ENCODE peak calls at places on chromosomes 11 and 22, in ten cellular contexts. C is HCT116; F is choroid plexus epithelial cell; G is CD4-positive, alpha-beta T cell; Q is CD8-positive, alpha-beta T cell; M is tibial artery; U is AG10803; L is progenitor cell of endocrine pancreas; Y is tibial nerve; Z is endodermal cell. J is an unnamed sample.

GRCh38 chr11:117414724-117415123 is 87.1 kb downstream of the CEP164 start:
- DNase-seq in Z (peak; percentile 25), G (no peak), Q (no peak), F (no peak), M (no peak), Y (no peak), L (no peak), U (no peak), C (no peak), J (no peak)

GRCh38 chr11:3905080-3905953 is 49.9 kb downstream of the STIM1 start:
- DNase-seq in Y (peak; percentile 50), C (peak; percentile 34), L (no peak), G (peak; percentile 50), Q (peak; percentile 46), U (peak; percentile 98), M (no peak), Z (no peak), F (peak; percentile 91), J (peak; percentile 44)

GRCh38 chr11:102763440-102763839 is 17.0 kb downstream of the MMP10 start:
- DNase-seq in U (no peak), Z (no peak), C (no peak), Y (no peak), M (no peak), G (no peak), F (no peak), Q (no peak), L (no peak), J (no peak)

GRCh38 chr11:23577296-23577695 is 717.0 kb upstream of the CCDC179 start:
- DNase-seq in F (no peak), C (no peak), G (no peak), Q (no peak), U (no peak), Y (no peak), M (no peak), Z (no peak), L (no peak), J (no peak)

GRCh38 chr22:28570697-28571373 is 108.8 kb downstream of the TTC28 start:
- DNase-seq in Z (no peak), Y (no peak), G (no peak), C (no peak), F (peak; percentile 32), Q (no peak), U (no peak), L (no peak), M (no peak), J (no peak)

GRCh38 chr22:40276877-40277823 is 69.2 kb upstream of the ADSL start:
- DNase-seq in L (no peak), G (no peak), Y (peak; percentile 63), C (no peak), F (peak; percentile 64), Z (no peak), M (peak; percentile 73), Q (no peak), U (peak; percentile 45), J (no peak)

GRCh38 chr11:94876645-94877445 is 96.5 kb downstream of the CWC15 start:
- DNase-seq in Q (peak; percentile 37), G (peak; percentile 10), Z (peak; percentile 41), L (no peak), F (peak; percentile 99), C (peak; percentile 72), U (peak; percentile 93), M (peak; percentile 87), Y (peak; percentile 72), J (peak; percentile 87)

GRCh38 chr11:129163714-129164164 is 28.4 kb downstream of the ARHGAP32 start:
- DNase-seq in Z (no peak), G (no peak), L (no peak), Y (no peak), M (no peak), F (no peak), Q (no peak), U (no peak), C (no peak), J (no peak)

GRCh38 chr22:50002791-50003190 is 9.8 kb downstream of the IL17REL start:
- DNase-seq in Q (no peak), G (no peak), L (no peak), U (peak; percentile 5), M (peak; percentile 51), F (no peak), C (no peak), Y (no peak), Z (no peak), J (no peak)

GRCh38 chr22:50000587-50001387 is 11.8 kb downstream of the IL17REL start:
- DNase-seq in Q (no peak), C (no peak), F (no peak), L (peak; percentile 9), G (no peak), U (no peak), Y (no peak), Z (peak; percentile 47), M (peak; percentile 52), J (no peak)

GRCh38 chr22:49999901-50000586 is 12.5 kb downstream of the IL17REL start:
- DNase-seq in L (peak; percentile 10), Z (peak; percentile 65), G (no peak), F (no peak), U (no peak), M (peak; percentile 63), C (no peak), Y (no peak), Q (no peak), J (no peak)

GRCh38 chr22:49999063-49999900 is 13.3 kb downstream of the IL17REL start:
- DNase-seq in C (no peak), G (no peak), L (peak; percentile 36), F (no peak), Y (no peak), U (no peak), Z (peak; percentile 92), M (peak; percentile 53), Q (no peak), J (no peak)

DNA sequence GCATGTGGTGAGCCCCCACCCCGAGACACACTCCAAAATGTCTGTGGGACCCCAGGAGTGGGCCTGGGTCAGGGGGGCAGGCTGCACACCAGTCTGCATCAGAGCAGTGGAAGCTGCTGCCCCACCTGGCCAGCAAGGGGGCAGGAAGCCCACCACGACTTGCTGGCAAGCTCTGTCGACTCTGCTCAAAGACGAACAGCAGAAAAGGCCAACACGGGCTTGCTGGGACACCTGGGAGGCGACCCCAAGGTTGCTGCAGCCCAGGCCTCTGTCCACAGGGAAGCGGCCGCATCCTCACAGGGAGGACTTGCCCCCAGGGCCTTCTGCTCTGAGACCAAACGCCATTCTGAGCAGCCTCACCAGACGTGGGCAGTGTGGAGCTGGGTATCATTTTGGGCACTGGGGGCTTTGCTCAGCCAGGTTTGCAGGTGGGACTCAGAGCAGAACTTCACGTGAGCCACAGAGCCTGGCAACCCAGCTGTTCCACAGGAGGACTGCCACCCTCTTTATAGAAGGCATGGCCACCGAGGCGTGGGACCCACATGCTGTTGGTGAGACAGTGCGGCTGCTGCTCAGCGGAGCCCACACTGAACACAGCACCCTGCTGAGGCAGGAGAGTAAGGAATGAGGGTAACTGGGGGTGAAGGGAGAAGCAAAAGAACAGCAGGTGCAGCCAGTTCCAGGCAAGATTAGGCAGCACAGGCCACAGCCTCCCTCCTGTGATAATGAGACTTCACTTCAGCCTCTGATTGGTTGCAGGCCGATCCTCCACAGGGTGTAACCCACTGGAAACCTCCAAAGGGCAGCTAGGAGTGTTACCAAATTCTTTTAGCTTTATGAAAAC is 11.0 kb downstream of the IL17REL start:
- DNase-seq in U (no peak), Q (no peak), M (peak; percentile 60), Y (no peak), C (no peak), G (no peak), L (no peak), F (no peak), Z (peak; percentile 45), J (no peak)
- TF ChIP-seq CTCF in U (no peak), Q (no peak), M (no peak), Y (no peak), C (no peak), G (no peak), L (no peak), F (no peak), Z (peak; percentile 30), J (no peak)

GRCh38 chr22:22662095-22662494 is 17.7 kb downstream of the GGTLC2 start:
- DNase-seq in U (no peak), F (no peak), Y (no peak), M (no peak), Q (no peak), L (no peak), C (no peak), Z (no peak), G (no peak), J (no peak)

GRCh38 chr22:22666307-22667091 is 22.1 kb downstream of the GGTLC2 start:
- DNase-seq in F (peak; percentile 65), U (peak; percentile 9), Q (no peak), Y (no peak), L (peak; percentile 34), Z (peak; percentile 87), M (no peak), C (no peak), G (no peak), J (peak; percentile 8)

GRCh38 chr22:22657712-22658111 is 13.3 kb downstream of the GGTLC2 start:
- DNase-seq in Q (no peak), L (no peak), Y (no peak), Z (no peak), F (no peak), U (no peak), C (no peak), M (no peak), G (no peak), J (no peak)

GRCh38 chr22:22663861-22664800 is 19.7 kb downstream of the GGTLC2 start:
- DNase-seq in L (no peak), M (no peak), F (peak; percentile 10), Q (no peak), C (no peak), Y (no peak), G (no peak), U (no peak), Z (no peak), J (no peak)

DNA sequence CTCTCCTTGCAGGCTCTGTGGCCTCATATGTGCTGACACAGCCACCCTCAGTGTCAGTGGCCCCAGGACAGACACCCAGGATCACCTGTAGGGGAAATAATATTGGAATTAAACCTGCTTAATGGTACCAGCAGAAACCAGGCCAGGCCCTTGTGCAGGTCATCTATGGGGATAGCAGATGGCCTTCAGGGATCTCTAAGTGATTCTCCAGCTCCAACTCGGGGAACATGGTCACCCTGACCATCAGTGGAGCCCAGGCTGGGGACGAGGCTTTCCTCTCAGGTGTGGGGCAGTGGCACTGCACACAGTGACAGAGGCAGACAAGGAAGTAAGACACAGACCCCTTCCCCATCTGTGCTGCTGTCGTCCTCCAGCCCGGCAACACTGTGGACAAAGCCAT is 16.9 kb downstream of the GGTLC2 start:
- DNase-seq in G (no peak), F (no peak), Q (no peak), Z (no peak), L (no peak), Y (no peak), C (no peak), U (no peak), M (no peak), J (no peak)
- TF ChIP-seq CTCF in G (no peak), F (no peak), Q (no peak), Z (no peak), L (no peak), Y (no peak), C (no peak), U (no peak), M (no peak), J (no peak)

DNA sequence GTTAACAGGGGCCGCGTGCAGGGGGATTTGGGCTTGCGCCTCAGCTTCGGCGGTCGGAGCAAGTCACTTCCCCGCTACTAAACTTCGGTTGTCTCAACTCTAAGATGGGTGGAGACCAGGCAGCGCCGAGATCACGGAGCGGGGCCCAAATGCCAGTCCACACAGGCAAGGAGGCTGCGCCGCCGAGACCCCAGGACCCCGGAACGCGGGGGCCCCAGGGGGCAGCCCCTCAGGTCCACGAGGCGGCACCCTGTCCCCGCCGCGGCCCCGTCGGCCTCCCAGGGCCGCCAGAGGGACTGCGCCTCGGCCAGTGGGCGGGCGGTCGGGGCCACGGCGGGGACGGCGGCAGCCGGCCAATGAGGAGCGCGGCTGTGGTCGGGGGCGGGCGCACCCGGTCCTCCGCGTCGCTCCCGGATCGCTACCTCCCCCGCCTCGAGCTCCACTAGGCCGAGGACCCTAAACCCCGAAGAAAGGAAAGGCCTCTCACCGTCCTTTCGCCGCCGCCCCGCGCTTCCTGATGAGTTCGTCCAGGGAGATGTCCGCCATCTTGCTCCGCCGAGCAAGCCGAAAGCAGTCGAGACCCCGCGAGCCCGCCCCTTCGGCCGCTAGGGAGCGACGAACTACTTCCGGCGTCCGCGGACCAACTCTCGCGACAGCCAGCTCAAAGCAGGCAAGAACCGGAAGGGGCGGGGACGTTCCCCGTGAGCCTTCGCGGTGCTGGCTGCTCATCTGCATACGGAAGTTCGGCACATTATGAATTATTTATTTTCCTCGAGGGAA is at the start of gene POLDIP3:
- DNase-seq in G (peak; percentile 99), U (peak; percentile 98), F (peak; percentile 99), L (peak; percentile 99), Z (peak; percentile 99), Q (peak; percentile 98), Y (peak; percentile 97), M (peak; percentile 99), C (peak; percentile 96), J (peak; percentile 98)
- TF ChIP-seq CTCF in G (no peak), U (peak; percentile 35), F (peak; percentile 40), L (peak; percentile 35), Z (peak; percentile 30), Q (no peak), Y (no peak), M (peak; percentile 25), C (peak; percentile 26), J (peak; percentile 26)

GRCh38 chr11:85475637-85476517 is 151.3 kb downstream of the DLG2 start:
- DNase-seq in M (no peak), Y (no peak), G (no peak), L (no peak), U (no peak), Q (no peak), Z (no peak), F (no peak), C (no peak), J (no peak)
- TF ChIP-seq CTCF in M (no peak), Y (no peak), G (no peak), L (no peak), U (no peak), Q (no peak), Z (no peak), F (no peak), C (no peak), J (no peak)